ENCODE peak calls at places on chromosomes 6 and 20, in seven cellular contexts. U is activated T-helper 1 cell treated with Interleukin-2 at 50 U/mL for 16 hours, Z is NAMALWA, E is H9, W is NCI-H510A treated with DMSO at 0.1 percent for 48 hours, P is ascending aorta, L is ELF-1. I is an unnamed sample.

GRCh38 chr6:91436448-91436847 is 849.6 kb upstream of the MAP3K7 start:
- DNase-seq in U (no peak), Z (no peak), E (no peak), W (no peak), P (no peak), L (no peak), I (no peak)

GRCh38 chr6:45445749-45446454 is 68.2 kb upstream of the SUPT3H start:
- DNase-seq in U (no peak), Z (no peak), E (peak), W (peak), P (peak), L (peak), I (peak)

GRCh38 chr6:87722831-87723726 is 21.0 kb upstream of the AKIRIN2 start:
- DNase-seq in U (no peak), Z (no peak), E (peak), W (no peak), P (peak), L (peak), I (peak)

GRCh38 chr6:163539101-163539762 is 124.7 kb downstream of the QKI start:
- DNase-seq in U (no peak), Z (no peak), E (no peak), W (no peak), P (no peak), L (no peak), I (no peak)

GRCh38 chr6:93278241-93278640 is 141.1 kb downstream of the EPHA7 start:
- DNase-seq in U (no peak), Z (no peak), E (no peak), W (no peak), P (no peak), L (no peak), I (no peak)

GRCh38 chr6:90502381-90502780 is 84.5 kb downstream of the MAP3K7 start:
- DNase-seq in U (no peak), Z (no peak), E (no peak), W (no peak), P (no peak), L (no peak), I (no peak)

GRCh38 chr20:45059022-45059728 is 41.8 kb downstream of the KCNS1 start:
- DNase-seq in U (no peak), Z (no peak), E (no peak), W (no peak), P (no peak), L (no peak), I (no peak)

GRCh38 chr6:150145427-150145826 is 2.6 kb downstream of the PPP1R14C start:
- DNase-seq in U (no peak), Z (no peak), E (no peak), W (no peak), P (no peak), L (no peak), I (no peak)

GRCh38 chr6:87832025-87832825 is 130.2 kb upstream of the AKIRIN2 start:
- DNase-seq in U (no peak), Z (peak), E (no peak), W (peak), P (no peak), L (no peak), I (no peak)

GRCh38 chr20:23255658-23256385 is 94.8 kb upstream of the NXT1 start:
- DNase-seq in U (no peak), Z (no peak), E (no peak), W (no peak), P (no peak), L (no peak), I (no peak)

GRCh38 chr6:106849130-106849529 is 125.4 kb downstream of the CD24 start:
- DNase-seq in U (no peak), Z (no peak), E (no peak), W (no peak), P (no peak), L (no peak), I (no peak)

GRCh38 chr6:52574709-52575489 is 2.0 kb downstream of the TRAM2 start:
- DNase-seq in U (peak), Z (peak), E (no peak), W (no peak), P (peak), L (no peak), I (no peak)

GRCh38 chr20:51412333-51412761 is 130.2 kb downstream of the NFATC2 start:
- DNase-seq in U (no peak), Z (no peak), E (no peak), W (no peak), P (peak), L (peak), I (peak)

GRCh38 chr20:53639647-53640440 is 46.2 kb upstream of the ZNF217 start:
- DNase-seq in U (no peak), Z (no peak), E (no peak), W (no peak), P (no peak), L (no peak), I (no peak)

GRCh38 chr6:15143540-15143939 is 102.3 kb upstream of the JARID2 start:
- DNase-seq in U (no peak), Z (no peak), E (no peak), W (no peak), P (no peak), L (no peak), I (no peak)

GRCh38 chr20:24948939-24949679 is at the start of gene CST7:
- DNase-seq in U (peak), Z (no peak), E (peak), W (no peak), P (peak), L (no peak), I (no peak)

GRCh38 chr6:30722280-30723112 is 2.3 kb downstream of the TUBB start:
- DNase-seq in U (peak), Z (peak), E (peak), W (peak), P (peak), L (peak), I (no peak)

GRCh38 chr6:159754959-159755914 is 6.6 kb upstream of the ACAT2 start:
- DNase-seq in U (no peak), Z (no peak), E (no peak), W (no peak), P (no peak), L (no peak), I (no peak)

GRCh38 chr20:53500651-53501050 is 93.0 kb downstream of the ZNF217 start:
- DNase-seq in U (no peak), Z (no peak), E (no peak), W (no peak), P (no peak), L (no peak), I (no peak)

GRCh38 chr6:96940322-96940721 is 15.8 kb downstream of the KLHL32 start:
- DNase-seq in U (no peak), Z (no peak), E (no peak), W (no peak), P (no peak), L (no peak), I (no peak)

GRCh38 chr6:79604583-79605037 is 26.5 kb upstream of the SH3BGRL2 start:
- DNase-seq in U (no peak), Z (no peak), E (no peak), W (no peak), P (no peak), L (no peak), I (no peak)

GRCh38 chr20:43827940-43828562 is 86.6 kb upstream of the TOX2 start:
- DNase-seq in U (no peak), Z (no peak), E (no peak), W (no peak), P (no peak), L (no peak), I (no peak)

GRCh38 chr20:15220778-15221565 is 883.6 kb upstream of the FLRT3 start:
- DNase-seq in U (no peak), Z (no peak), E (no peak), W (no peak), P (no peak), L (no peak), I (no peak)

GRCh38 chr6:15770347-15771143 is 107.7 kb upstream of the DTNBP1 start:
- DNase-seq in U (no peak), Z (peak), E (no peak), W (no peak), P (no peak), L (no peak), I (no peak)

GRCh38 chr6:160138839-160139419 is 17.3 kb downstream of the SLC22A1 start:
- DNase-seq in U (no peak), Z (no peak), E (no peak), W (no peak), P (peak), L (no peak), I (no peak)

GRCh38 chr20:63072231-63072791 is 65.5 kb upstream of the BHLHE23 start:
- DNase-seq in U (no peak), Z (no peak), E (no peak), W (no peak), P (peak), L (no peak), I (no peak)

GRCh38 chr20:58715709-58716475 is 23.3 kb downstream of the NPEPL1 start:
- DNase-seq in U (no peak), Z (no peak), E (peak), W (no peak), P (peak), L (no peak), I (no peak)

GRCh38 chr6:101803146-101803545 is 409.6 kb downstream of the GRIK2 start:
- DNase-seq in U (no peak), Z (no peak), E (no peak), W (no peak), P (no peak), L (no peak), I (no peak)